ENCODE peak calls at places on chromosome 18, in ten cellular contexts. One of them, this sample, is unnamed.

GRCh38 chr18:5466256-5466655 is 77.5 kb downstream of the EPB41L3 start:
- DNase-seq in SK-N-SH: no peak
- DNase-seq in Panc1: no peak
- DNase-seq in psoas muscle: no peak
- DNase-seq in Calu3: no peak
- DNase-seq in mesothelial cell of epicardium: no peak
- DNase-seq in progenitor cell of endocrine pancreas: no peak
- DNase-seq in neural progenitor cell: no peak
- DNase-seq in MCF 10A: no peak
- DNase-seq in dorsolateral prefrontal cortex: no peak
- DNase-seq in this sample: no peak

GRCh38 chr18:77054606-77055428 is 77.8 kb downstream of the MBP start:
- DNase-seq in Calu3: peak; percentile 96
- DNase-seq in mesothelial cell of epicardium: peak; percentile 60
- DNase-seq in SK-N-SH: peak; percentile 69
- DNase-seq in progenitor cell of endocrine pancreas: peak; percentile 34
- DNase-seq in dorsolateral prefrontal cortex: peak; percentile 93
- DNase-seq in Panc1: peak; percentile 95
- DNase-seq in MCF 10A: no peak
- DNase-seq in neural progenitor cell: peak; percentile 71
- DNase-seq in psoas muscle: peak; percentile 82
- DNase-seq in this sample: peak; percentile 85

GRCh38 chr18:68475911-68476310 is 239.0 kb downstream of the TMX3 start:
- DNase-seq in MCF 10A: no peak
- DNase-seq in SK-N-SH: no peak
- DNase-seq in Panc1: no peak
- DNase-seq in dorsolateral prefrontal cortex: no peak
- DNase-seq in Calu3: no peak
- DNase-seq in mesothelial cell of epicardium: no peak
- DNase-seq in neural progenitor cell: no peak
- DNase-seq in psoas muscle: no peak
- DNase-seq in progenitor cell of endocrine pancreas: no peak
- DNase-seq in this sample: no peak

GRCh38 chr18:70490008-70490933 is 201.4 kb downstream of the SOCS6 start:
- DNase-seq in psoas muscle: no peak
- DNase-seq in Calu3: peak; percentile 60
- DNase-seq in progenitor cell of endocrine pancreas: peak; percentile 23
- DNase-seq in dorsolateral prefrontal cortex: no peak
- DNase-seq in MCF 10A: peak; percentile 70
- DNase-seq in Panc1: peak; percentile 24
- DNase-seq in neural progenitor cell: peak; percentile 79
- DNase-seq in SK-N-SH: peak; percentile 47
- DNase-seq in mesothelial cell of epicardium: no peak
- DNase-seq in this sample: peak; percentile 40

GRCh38 chr18:42231796-42232195 is 276.8 kb downstream of the PIK3C3 start:
- DNase-seq in neural progenitor cell: no peak
- DNase-seq in progenitor cell of endocrine pancreas: no peak
- DNase-seq in SK-N-SH: no peak
- DNase-seq in psoas muscle: no peak
- DNase-seq in Panc1: no peak
- DNase-seq in Calu3: no peak
- DNase-seq in mesothelial cell of epicardium: no peak
- DNase-seq in MCF 10A: no peak
- DNase-seq in dorsolateral prefrontal cortex: no peak
- DNase-seq in this sample: no peak

GRCh38 chr18:76994086-76994654 is 138.4 kb downstream of the MBP start:
- DNase-seq in Panc1: no peak
- DNase-seq in Calu3: no peak
- DNase-seq in MCF 10A: no peak
- DNase-seq in dorsolateral prefrontal cortex: no peak
- DNase-seq in SK-N-SH: no peak
- DNase-seq in psoas muscle: no peak
- DNase-seq in mesothelial cell of epicardium: no peak
- DNase-seq in neural progenitor cell: no peak
- DNase-seq in progenitor cell of endocrine pancreas: no peak
- DNase-seq in this sample: no peak

GRCh38 chr18:64966667-64967066 is 784.1 kb upstream of the CDH7 start:
- DNase-seq in neural progenitor cell: peak; percentile 46
- DNase-seq in Panc1: no peak
- DNase-seq in psoas muscle: no peak
- DNase-seq in progenitor cell of endocrine pancreas: no peak
- DNase-seq in dorsolateral prefrontal cortex: no peak
- DNase-seq in Calu3: peak; percentile 24
- DNase-seq in SK-N-SH: peak; percentile 52
- DNase-seq in MCF 10A: peak; percentile 3
- DNase-seq in mesothelial cell of epicardium: no peak
- DNase-seq in this sample: no peak

GRCh38 chr18:58590231-58590630 is 38.7 kb downstream of the ALPK2 start:
- DNase-seq in SK-N-SH: no peak
- DNase-seq in Panc1: no peak
- DNase-seq in progenitor cell of endocrine pancreas: no peak
- DNase-seq in mesothelial cell of epicardium: no peak
- DNase-seq in MCF 10A: no peak
- DNase-seq in dorsolateral prefrontal cortex: no peak
- DNase-seq in Calu3: no peak
- DNase-seq in psoas muscle: no peak
- DNase-seq in neural progenitor cell: peak; percentile 25
- DNase-seq in this sample: no peak

GRCh38 chr18:12086249-12086648 is 7.4 kb upstream of the ANKRD62 start:
- DNase-seq in mesothelial cell of epicardium: no peak
- DNase-seq in neural progenitor cell: no peak
- DNase-seq in progenitor cell of endocrine pancreas: no peak
- DNase-seq in psoas muscle: no peak
- DNase-seq in Calu3: peak; percentile 25
- DNase-seq in SK-N-SH: no peak
- DNase-seq in Panc1: no peak
- DNase-seq in MCF 10A: peak; percentile 79
- DNase-seq in dorsolateral prefrontal cortex: no peak
- DNase-seq in this sample: no peak

GRCh38 chr18:75840131-75840530 is 412.6 kb upstream of the SMIM21 start:
- DNase-seq in MCF 10A: no peak
- DNase-seq in Panc1: no peak
- DNase-seq in psoas muscle: no peak
- DNase-seq in progenitor cell of endocrine pancreas: no peak
- DNase-seq in neural progenitor cell: no peak
- DNase-seq in dorsolateral prefrontal cortex: no peak
- DNase-seq in mesothelial cell of epicardium: no peak
- DNase-seq in Calu3: no peak
- DNase-seq in SK-N-SH: no peak
- DNase-seq in this sample: no peak

GRCh38 chr18:63824220-63824525 is 49.0 kb downstream of the SERPINB7 start:
- DNase-seq in neural progenitor cell: no peak
- DNase-seq in dorsolateral prefrontal cortex: no peak
- DNase-seq in SK-N-SH: no peak
- DNase-seq in mesothelial cell of epicardium: no peak
- DNase-seq in Panc1: no peak
- DNase-seq in Calu3: no peak
- DNase-seq in psoas muscle: no peak
- DNase-seq in progenitor cell of endocrine pancreas: no peak
- DNase-seq in MCF 10A: no peak
- DNase-seq in this sample: no peak

GRCh38 chr18:63820694-63821093 is 45.5 kb downstream of the SERPINB7 start:
- DNase-seq in progenitor cell of endocrine pancreas: no peak
- DNase-seq in MCF 10A: no peak
- DNase-seq in Calu3: no peak
- DNase-seq in SK-N-SH: no peak
- DNase-seq in Panc1: no peak
- DNase-seq in neural progenitor cell: no peak
- DNase-seq in mesothelial cell of epicardium: no peak
- DNase-seq in dorsolateral prefrontal cortex: no peak
- DNase-seq in psoas muscle: no peak
- DNase-seq in this sample: no peak

GRCh38 chr18:63828120-63828519 is 52.9 kb downstream of the SERPINB7 start:
- DNase-seq in SK-N-SH: no peak
- DNase-seq in mesothelial cell of epicardium: no peak
- DNase-seq in progenitor cell of endocrine pancreas: no peak
- DNase-seq in psoas muscle: no peak
- DNase-seq in Panc1: no peak
- DNase-seq in neural progenitor cell: no peak
- DNase-seq in MCF 10A: no peak
- DNase-seq in Calu3: no peak
- DNase-seq in dorsolateral prefrontal cortex: no peak
- DNase-seq in this sample: no peak

GRCh38 chr18:63819780-63820179 is 44.6 kb downstream of the SERPINB7 start:
- DNase-seq in Calu3: no peak
- DNase-seq in psoas muscle: no peak
- DNase-seq in neural progenitor cell: no peak
- DNase-seq in SK-N-SH: no peak
- DNase-seq in mesothelial cell of epicardium: no peak
- DNase-seq in MCF 10A: no peak
- DNase-seq in Panc1: no peak
- DNase-seq in dorsolateral prefrontal cortex: no peak
- DNase-seq in progenitor cell of endocrine pancreas: no peak
- DNase-seq in this sample: no peak

GRCh38 chr18:63823516-63824219 is 48.5 kb downstream of the SERPINB7 start:
- DNase-seq in Panc1: no peak
- DNase-seq in dorsolateral prefrontal cortex: no peak
- DNase-seq in MCF 10A: peak; percentile 36
- DNase-seq in progenitor cell of endocrine pancreas: no peak
- DNase-seq in neural progenitor cell: peak; percentile 40
- DNase-seq in mesothelial cell of epicardium: no peak
- DNase-seq in Calu3: peak; percentile 18
- DNase-seq in psoas muscle: peak; percentile 20
- DNase-seq in SK-N-SH: peak; percentile 14
- DNase-seq in this sample: peak; percentile 23
- TF ChIP-seq CTCF in Panc1: peak; percentile 18
- TF ChIP-seq CTCF in dorsolateral prefrontal cortex: no peak
- TF ChIP-seq CTCF in MCF 10A: peak; percentile 33
- TF ChIP-seq CTCF in progenitor cell of endocrine pancreas: peak; percentile 39
- TF ChIP-seq CTCF in neural progenitor cell: peak; percentile 63
- TF ChIP-seq CTCF in mesothelial cell of epicardium: peak; percentile 55
- TF ChIP-seq CTCF in Calu3: peak; percentile 22
- TF ChIP-seq CTCF in psoas muscle: no peak
- TF ChIP-seq CTCF in SK-N-SH: peak; percentile 70
- TF ChIP-seq CTCF in this sample: peak; percentile 38

GRCh38 chr18:4130734-4131719 is 324.1 kb downstream of the DLGAP1 start:
- DNase-seq in SK-N-SH: no peak
- DNase-seq in Panc1: no peak
- DNase-seq in neural progenitor cell: no peak
- DNase-seq in MCF 10A: no peak
- DNase-seq in dorsolateral prefrontal cortex: no peak
- DNase-seq in mesothelial cell of epicardium: no peak
- DNase-seq in progenitor cell of endocrine pancreas: no peak
- DNase-seq in Calu3: peak; percentile 6
- DNase-seq in psoas muscle: no peak
- DNase-seq in this sample: no peak
- TF ChIP-seq CTCF in SK-N-SH: no peak
- TF ChIP-seq CTCF in Panc1: peak; percentile 26
- TF ChIP-seq CTCF in neural progenitor cell: peak; percentile 21
- TF ChIP-seq CTCF in MCF 10A: no peak
- TF ChIP-seq CTCF in dorsolateral prefrontal cortex: no peak
- TF ChIP-seq CTCF in mesothelial cell of epicardium: no peak
- TF ChIP-seq CTCF in progenitor cell of endocrine pancreas: no peak
- TF ChIP-seq CTCF in Calu3: no peak
- TF ChIP-seq CTCF in psoas muscle: no peak
- TF ChIP-seq CTCF in this sample: no peak

GRCh38 chr18:21916594-21916993 is 176.0 kb downstream of the MIB1 start:
- DNase-seq in SK-N-SH: no peak
- DNase-seq in progenitor cell of endocrine pancreas: no peak
- DNase-seq in psoas muscle: no peak
- DNase-seq in mesothelial cell of epicardium: no peak
- DNase-seq in neural progenitor cell: no peak
- DNase-seq in Calu3: no peak
- DNase-seq in MCF 10A: no peak
- DNase-seq in Panc1: no peak
- DNase-seq in dorsolateral prefrontal cortex: no peak
- DNase-seq in this sample: no peak

GRCh38 chr18:21911551-21911950 is 171.0 kb downstream of the MIB1 start:
- DNase-seq in dorsolateral prefrontal cortex: no peak
- DNase-seq in mesothelial cell of epicardium: no peak
- DNase-seq in MCF 10A: no peak
- DNase-seq in progenitor cell of endocrine pancreas: no peak
- DNase-seq in neural progenitor cell: no peak
- DNase-seq in Calu3: no peak
- DNase-seq in SK-N-SH: no peak
- DNase-seq in Panc1: no peak
- DNase-seq in psoas muscle: no peak
- DNase-seq in this sample: peak; percentile 34

GRCh38 chr18:21912339-21913239 is 172.0 kb downstream of the MIB1 start:
- DNase-seq in mesothelial cell of epicardium: no peak
- DNase-seq in psoas muscle: no peak
- DNase-seq in dorsolateral prefrontal cortex: no peak
- DNase-seq in neural progenitor cell: peak; percentile 54
- DNase-seq in progenitor cell of endocrine pancreas: no peak
- DNase-seq in MCF 10A: no peak
- DNase-seq in Calu3: peak; percentile 14
- DNase-seq in SK-N-SH: no peak
- DNase-seq in Panc1: no peak
- DNase-seq in this sample: no peak

GRCh38 chr18:21915546-21915945 is 175.0 kb downstream of the MIB1 start:
- DNase-seq in psoas muscle: no peak
- DNase-seq in MCF 10A: no peak
- DNase-seq in Panc1: no peak
- DNase-seq in neural progenitor cell: no peak
- DNase-seq in SK-N-SH: no peak
- DNase-seq in dorsolateral prefrontal cortex: no peak
- DNase-seq in mesothelial cell of epicardium: no peak
- DNase-seq in progenitor cell of endocrine pancreas: no peak
- DNase-seq in Calu3: no peak
- DNase-seq in this sample: no peak

GRCh38 chr18:21914739-21915319 is 174.2 kb downstream of the MIB1 start:
- DNase-seq in dorsolateral prefrontal cortex: no peak
- DNase-seq in progenitor cell of endocrine pancreas: no peak
- DNase-seq in SK-N-SH: peak; percentile 31
- DNase-seq in MCF 10A: peak; percentile 53
- DNase-seq in psoas muscle: no peak
- DNase-seq in Panc1: no peak
- DNase-seq in Calu3: peak; percentile 66
- DNase-seq in mesothelial cell of epicardium: no peak
- DNase-seq in neural progenitor cell: peak; percentile 77
- DNase-seq in this sample: no peak
- TF ChIP-seq CTCF in dorsolateral prefrontal cortex: no peak
- TF ChIP-seq CTCF in progenitor cell of endocrine pancreas: peak; percentile 78
- TF ChIP-seq CTCF in SK-N-SH: peak; percentile 60
- TF ChIP-seq CTCF in MCF 10A: peak; percentile 55
- TF ChIP-seq CTCF in psoas muscle: peak; percentile 13
- TF ChIP-seq CTCF in Panc1: peak; percentile 74
- TF ChIP-seq CTCF in Calu3: peak; percentile 81
- TF ChIP-seq CTCF in mesothelial cell of epicardium: peak; percentile 69
- TF ChIP-seq CTCF in neural progenitor cell: peak; percentile 83
- TF ChIP-seq CTCF in this sample: peak; percentile 6

DNA sequence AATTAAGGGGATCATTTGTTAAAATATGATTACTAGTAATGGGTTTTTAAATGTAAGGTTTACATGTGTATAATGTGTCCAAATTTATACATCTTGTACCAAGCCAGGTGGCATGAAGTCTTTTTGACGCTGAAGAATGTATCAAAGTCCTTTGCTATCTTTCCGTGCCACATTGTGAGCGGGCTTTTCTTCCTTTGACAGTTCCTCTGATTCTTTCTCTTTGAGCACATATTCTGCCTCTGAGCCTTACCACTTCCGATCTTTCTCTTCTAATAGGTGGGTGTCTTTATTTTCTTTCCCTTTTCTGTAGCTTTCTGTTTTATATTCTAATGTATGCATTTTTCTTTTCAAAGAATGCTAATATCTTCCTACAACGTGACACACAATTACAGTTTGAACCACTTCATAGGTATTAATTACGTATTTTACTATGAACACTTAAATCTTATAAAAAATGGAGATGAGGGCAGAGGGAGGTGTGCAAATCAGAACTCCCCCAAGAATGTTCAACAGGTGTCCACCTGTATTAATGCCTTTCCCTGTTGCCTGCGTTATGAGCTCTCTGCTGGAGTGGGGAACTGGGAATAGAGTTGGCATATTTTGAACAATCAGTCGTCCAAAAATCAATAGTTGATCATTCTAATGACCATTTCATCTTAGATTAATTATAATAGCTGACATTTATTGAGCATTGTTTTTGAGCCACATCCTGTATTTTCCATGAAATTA is 175.5 kb downstream of the TPGS2 start:
- DNase-seq in MCF 10A: no peak
- DNase-seq in neural progenitor cell: no peak
- DNase-seq in dorsolateral prefrontal cortex: no peak
- DNase-seq in psoas muscle: no peak
- DNase-seq in progenitor cell of endocrine pancreas: no peak
- DNase-seq in mesothelial cell of epicardium: no peak
- DNase-seq in SK-N-SH: no peak
- DNase-seq in Panc1: no peak
- DNase-seq in Calu3: no peak
- DNase-seq in this sample: no peak
- TF ChIP-seq CTCF in MCF 10A: no peak
- TF ChIP-seq CTCF in neural progenitor cell: no peak
- TF ChIP-seq CTCF in dorsolateral prefrontal cortex: no peak
- TF ChIP-seq CTCF in psoas muscle: no peak
- TF ChIP-seq CTCF in progenitor cell of endocrine pancreas: no peak
- TF ChIP-seq CTCF in mesothelial cell of epicardium: no peak
- TF ChIP-seq CTCF in SK-N-SH: no peak
- TF ChIP-seq CTCF in Panc1: no peak
- TF ChIP-seq CTCF in Calu3: no peak
- TF ChIP-seq CTCF in this sample: no peak

This sample was measured in GM20000.